ENCODE peak calls at places on chromosomes 16 and 17, in nine cellular contexts. B is foreskin melanocyte, F is choroid plexus epithelial cell, C is astrocyte of the spinal cord, P is ecto neural progenitor cell, L is cardiac muscle cell, Q is RWPE1, H is neuronal stem cell, K is NCI-H1092 treated with DMSO at 0.1 percent for 48 hours. W is an unnamed sample.

GRCh38 chr16:10314811-10315210 is 71.0 kb upstream of the ATF7IP2 start:
- DNase-seq in P (no peak), F (peak; percentile 31), Q (peak; percentile 38), B (peak; percentile 20), K (no peak), L (peak; percentile 39), C (peak; percentile 16), H (no peak), W (no peak)

GRCh38 chr16:2149630-2150417 is 1.4 kb downstream of the RAB26 start:
- DNase-seq in Q (no peak), K (no peak), F (no peak), P (no peak), H (no peak), C (no peak), L (no peak), B (no peak), W (no peak)

GRCh38 chr17:34584805-34585416 is 5.5 kb downstream of the TMEM132E start:
- DNase-seq in L (peak; percentile 59), C (peak; percentile 7), B (no peak), F (peak; percentile 57), P (no peak), H (no peak), Q (peak; percentile 34), K (peak; percentile 34), W (peak; percentile 79)

GRCh38 chr16:75293746-75294145 is 42.3 kb upstream of the BCAR1 start:
- DNase-seq in L (no peak), H (no peak), F (no peak), B (no peak), K (no peak), P (no peak), Q (no peak), C (no peak), W (no peak)

GRCh38 chr17:40113110-40113960 is 8.4 kb upstream of the MSL1 start:
- DNase-seq in F (peak; percentile 97), B (peak; percentile 92), C (peak; percentile 94), K (peak; percentile 94), Q (peak; percentile 89), P (peak; percentile 94), H (peak; percentile 87), L (peak; percentile 96), W (peak; percentile 97)

GRCh38 chr17:52237151-52237550 is 78.6 kb upstream of the CA10 start:
- DNase-seq in H (no peak), C (no peak), P (no peak), B (no peak), Q (no peak), F (no peak), L (no peak), K (no peak), W (no peak)

GRCh38 chr16:25157476-25157875 is 45.9 kb downstream of the LCMT1 start:
- DNase-seq in L (no peak), K (no peak), F (no peak), H (no peak), Q (no peak), P (no peak), B (no peak), C (no peak), W (no peak)

GRCh38 chr16:86261379-86261778 is 248.9 kb upstream of the FOXF1 start:
- DNase-seq in C (peak; percentile 3), H (no peak), F (peak; percentile 46), Q (peak; percentile 36), P (no peak), L (peak; percentile 4), B (no peak), K (no peak), W (no peak)

GRCh38 chr16:572865-573650 is 3.3 kb downstream of the PIGQ start:
- DNase-seq in C (no peak), F (no peak), B (no peak), K (no peak), L (no peak), H (no peak), Q (no peak), P (no peak), W (no peak)

GRCh38 chr17:35338230-35338629 is 35.2 kb downstream of the SLFN11 start:
- DNase-seq in F (no peak), Q (no peak), B (no peak), H (no peak), L (no peak), C (no peak), P (no peak), K (no peak), W (no peak)

GRCh38 chr17:954431-955164 is 25.0 kb downstream of the NXN start:
- DNase-seq in C (peak; percentile 86), Q (no peak), K (no peak), P (no peak), L (peak; percentile 37), B (no peak), H (no peak), F (peak; percentile 95), W (peak; percentile 39)

GRCh38 chr16:88911148-88911945 is 44.9 kb upstream of the PABPN1L start:
- DNase-seq in P (no peak), C (no peak), L (no peak), H (no peak), Q (no peak), B (no peak), F (no peak), K (peak; percentile 87), W (peak; percentile 53)

GRCh38 chr16:14658063-14658462 is 25.3 kb downstream of the BFAR start:
- DNase-seq in P (no peak), B (no peak), C (no peak), Q (no peak), L (no peak), F (peak; percentile 47), H (no peak), K (no peak), W (no peak)

GRCh38 chr17:65181237-65182061 is 44.3 kb downstream of the RGS9 start:
- DNase-seq in C (no peak), B (no peak), F (no peak), Q (no peak), K (no peak), H (no peak), L (no peak), P (no peak), W (no peak)

GRCh38 chr17:42189651-42189965 is 4.4 kb upstream of the HCRT start:
- DNase-seq in H (no peak), K (no peak), B (no peak), F (no peak), C (no peak), L (no peak), P (no peak), Q (no peak), W (no peak)

W was measured in G401.